ENCODE peak calls at places on chromosomes 11 and 22, in four cellular contexts. Y is adrenal gland, F is NCI-H2029, T is GM23338. A is an unnamed sample.

GRCh38 chr11:130840683-130841082 is 75.6 kb downstream of the SNX19 start:
- DNase-seq in Y (no peak), F (no peak), T (no peak), A (no peak)

GRCh38 chr11:23236846-23237550 is 376.7 kb upstream of the CCDC179 start:
- DNase-seq in Y (no peak), F (no peak), T (no peak), A (no peak)

GRCh38 chr11:330694-331314 is 10.1 kb upstream of the IFITM3 start:
- DNase-seq in Y (no peak), F (no peak), T (no peak), A (no peak)

GRCh38 chr11:44592125-44592643 is 26.7 kb downstream of the CD82 start:
- DNase-seq in Y (no peak), F (no peak), T (no peak), A (no peak)

GRCh38 chr11:93659216-93659615 is 2.3 kb upstream of the CEP295 start:
- DNase-seq in Y (no peak), F (no peak), T (no peak), A (no peak)

GRCh38 chr11:124122123-124122522 is 6.9 kb downstream of the VWA5A start:
- DNase-seq in Y (no peak), F (no peak), T (no peak), A (no peak)

GRCh38 chr11:117930668-117931330 is 1.6 kb upstream of the TMPRSS13 start:
- DNase-seq in Y (no peak), F (no peak), T (no peak), A (no peak)

GRCh38 chr11:34623463-34623862 is 2.6 kb downstream of the EHF start:
- DNase-seq in Y (no peak), F (no peak), T (no peak), A (no peak)

GRCh38 chr22:44391481-44392445 is 79.0 kb upstream of the SHISAL1 start:
- DNase-seq in Y (no peak), F (peak), T (peak), A (no peak)

GRCh38 chr11:128422576-128423370 is 164.6 kb downstream of the ETS1 start:
- DNase-seq in Y (no peak), F (no peak), T (no peak), A (no peak)

GRCh38 chr11:221539-221938 is 14.0 kb downstream of the RIC8A start:
- DNase-seq in Y (no peak), F (no peak), T (no peak), A (no peak)

GRCh38 chr22:50189184-50189848 is 3.6 kb downstream of the TRABD start:
- DNase-seq in Y (peak), F (peak), T (no peak), A (no peak)

GRCh38 chr22:44147821-44148574 is 32.7 kb upstream of the PARVG start:
- DNase-seq in Y (no peak), F (no peak), T (peak), A (no peak)

A was measured in Ammon's horn.